ENCODE peak calls at places on chromosomes 6 and 20, in nine cellular contexts. Y, P, R, T, E, N, J, Z and X are unnamed samples.

GRCh38 chr6:156980515-156980914 is 203.3 kb downstream of the ARID1B start:
- DNase-seq in Y (peak), P (no peak), R (no peak), T (no peak), E (no peak), N (no peak), J (no peak), Z (no peak), X (no peak)

GRCh38 chr6:144617231-144618199 is 332.4 kb downstream of the UTRN start:
- DNase-seq in Y (no peak), P (no peak), R (no peak), T (no peak), E (no peak), N (no peak), J (no peak), Z (no peak), X (no peak)

GRCh38 chr6:111417181-111417585 is 65.8 kb downstream of the REV3L start:
- DNase-seq in Y (no peak), P (no peak), R (peak), T (no peak), E (no peak), N (no peak), J (no peak), Z (no peak), X (no peak)

GRCh38 chr20:61696181-61696735 is 369.4 kb downstream of the TAF4 start:
- DNase-seq in Y (no peak), P (no peak), R (no peak), T (no peak), E (no peak), N (no peak), J (no peak), Z (no peak), X (no peak)

GRCh38 chr20:35145141-35145564 is 2.0 kb downstream of the EDEM2 start:
- DNase-seq in Y (peak), P (no peak), R (peak), T (no peak), E (peak), N (peak), J (no peak), Z (no peak), X (no peak)

GRCh38 chr20:22583773-22584629 is at the start of gene FOXA2:
- DNase-seq in Y (peak), P (no peak), R (no peak), T (no peak), E (no peak), N (no peak), J (no peak), Z (no peak), X (no peak)

GRCh38 chr6:43076093-43076927 is at the start of gene PTK7:
- DNase-seq in Y (peak), P (no peak), R (peak), T (peak), E (peak), N (peak), J (no peak), Z (no peak), X (no peak)

GRCh38 chr6:158868122-158868480 is 48.9 kb upstream of the EZR start:
- DNase-seq in Y (no peak), P (no peak), R (no peak), T (no peak), E (no peak), N (peak), J (no peak), Z (no peak), X (no peak)

GRCh38 chr6:169230923-169231789 is 22.5 kb downstream of the THBS2 start:
- DNase-seq in Y (no peak), P (no peak), R (no peak), T (no peak), E (no peak), N (no peak), J (no peak), Z (no peak), X (no peak)

GRCh38 chr20:31870703-31871601 is 518 bp downstream of the TTLL9 start:
- DNase-seq in Y (no peak), P (no peak), R (peak), T (no peak), E (no peak), N (no peak), J (no peak), Z (no peak), X (no peak)

GRCh38 chr6:19836799-19837510 is at the start of gene ID4:
- DNase-seq in Y (peak), P (no peak), R (peak), T (no peak), E (no peak), N (no peak), J (no peak), Z (no peak), X (no peak)

GRCh38 chr6:33858053-33858475 is 54.3 kb upstream of the MLN start:
- DNase-seq in Y (no peak), P (no peak), R (peak), T (no peak), E (peak), N (no peak), J (no peak), Z (no peak), X (no peak)